ENCODE peak calls at places on chromosomes 6 and 20, in six cellular contexts. B, S, J, O, M and Q are unnamed samples.

GRCh38 chr6:24740861-24741260 is 21.9 kb upstream of the C6orf62 start:
- DNase-seq in S (no peak), O (no peak), J (no peak), B (no peak), M (no peak), Q (no peak)

GRCh38 chr20:53916173-53916512 is 154.3 kb downstream of the BCAS1 start:
- DNase-seq in O (no peak), B (no peak), J (no peak), M (no peak), S (no peak), Q (no peak)

GRCh38 chr20:63108247-63108646 is 101.5 kb upstream of the BHLHE23 start:
- DNase-seq in O (no peak), S (peak; percentile 14), M (no peak), J (no peak), B (no peak), Q (no peak)

GRCh38 chr20:32804817-32805216 is 14.9 kb upstream of the MAPRE1 start:
- DNase-seq in O (no peak), M (no peak), S (no peak), B (no peak), J (no peak), Q (no peak)

GRCh38 chr20:3759884-3760283 is 7.7 kb downstream of the ADISSP start:
- DNase-seq in S (no peak), J (no peak), B (no peak), M (no peak), O (no peak), Q (no peak)

GRCh38 chr6:38572186-38572813 is 67.4 kb downstream of the BTBD9 start:
- DNase-seq in J (no peak), M (no peak), O (no peak), B (no peak), S (no peak), Q (no peak)

GRCh38 chr6:42268016-42268834 is 50.6 kb upstream of the MRPS10 start:
- DNase-seq in M (no peak), B (no peak), J (no peak), S (no peak), O (no peak), Q (no peak)

GRCh38 chr20:59903631-59904030 is 29.8 kb downstream of the SYCP2 start:
- DNase-seq in O (no peak), M (no peak), J (no peak), S (no peak), B (no peak), Q (no peak)

GRCh38 chr6:78835817-78836216 is 31.5 kb upstream of the IRAK1BP1 start:
- DNase-seq in S (no peak), M (no peak), O (no peak), B (no peak), J (peak; percentile 51), Q (no peak)

GRCh38 chr6:40346241-40346640 is 240.9 kb downstream of the LRFN2 start:
- DNase-seq in J (no peak), O (no peak), M (peak; percentile 4), B (no peak), S (no peak), Q (no peak)

GRCh38 chr20:2421247-2421646 is 40.5 kb downstream of the TGM6 start:
- DNase-seq in B (no peak), O (no peak), J (no peak), S (no peak), M (no peak), Q (no peak)

GRCh38 chr20:62523473-62524203 is 47.8 kb upstream of the GATA5 start:
- DNase-seq in O (no peak), B (no peak), S (no peak), M (no peak), J (peak; percentile 69), Q (no peak)

GRCh38 chr20:8152183-8152582 is 20.1 kb downstream of the PLCB1 start:
- DNase-seq in O (no peak), J (no peak), B (no peak), M (no peak), S (no peak), Q (no peak)

GRCh38 chr6:120005292-120005976 is 655.9 kb upstream of the MAN1A1 start:
- DNase-seq in M (no peak), J (no peak), B (no peak), S (no peak), O (no peak), Q (no peak)

GRCh38 chr20:49747707-49748524 is 34.2 kb upstream of the B4GALT5 start:
- DNase-seq in O (peak; percentile 61), M (peak; percentile 91), B (no peak), S (peak; percentile 91), J (no peak), Q (peak; percentile 72)
- H3K27ac ChIP-seq in O (no peak overlapping the region), M (peak overlapping the region; percentile 91), B (peak overlapping the region; percentile 37), S (peak overlapping the region; percentile 75), J (no peak overlapping the region), Q (peak overlapping the region; percentile 71)

GRCh38 chr20:18677126-18677525 is 89.3 kb downstream of the DTD1 start:
- DNase-seq in O (no peak), B (no peak), J (no peak), M (no peak), S (no peak), Q (no peak)

GRCh38 chr20:18683839-18684238 is 96.0 kb downstream of the DTD1 start:
- DNase-seq in O (no peak), M (no peak), J (no peak), S (no peak), B (no peak), Q (no peak)

GRCh38 chr20:18679020-18679419 is 91.2 kb downstream of the DTD1 start:
- DNase-seq in S (no peak), B (no peak), J (peak; percentile 56), M (no peak), O (no peak), Q (no peak)

GRCh38 chr20:18676366-18676765 is 88.5 kb downstream of the DTD1 start:
- DNase-seq in O (no peak), B (no peak), S (no peak), M (no peak), J (no peak), Q (no peak)

DNA sequence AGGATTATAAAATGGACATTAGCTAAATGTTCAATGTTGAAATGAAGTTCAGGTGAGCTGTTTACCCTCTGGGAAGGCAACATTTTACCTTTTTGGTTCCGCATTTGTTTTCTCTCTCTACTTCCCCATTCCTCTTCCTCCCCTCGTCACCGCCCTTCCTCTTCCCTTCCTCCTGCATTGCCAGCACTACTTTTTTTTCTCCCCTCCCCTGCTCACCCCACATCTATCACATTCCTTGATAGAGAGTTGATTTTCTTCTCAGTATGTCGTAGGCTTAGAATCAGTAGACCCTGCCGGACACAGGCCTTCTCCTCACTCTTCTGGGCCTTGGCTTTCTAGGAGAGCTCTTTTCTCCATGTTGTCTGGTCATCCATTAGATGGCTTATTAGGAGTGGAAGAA is 90.7 kb downstream of the DTD1 start:
- DNase-seq in B (no peak), O (no peak), J (no peak), M (no peak), S (no peak), Q (no peak)
- H3K27ac ChIP-seq in B (no peak overlapping the region), O (no peak overlapping the region), J (no peak overlapping the region), M (no peak overlapping the region), S (no peak overlapping the region), Q (no peak overlapping the region)

DNA sequence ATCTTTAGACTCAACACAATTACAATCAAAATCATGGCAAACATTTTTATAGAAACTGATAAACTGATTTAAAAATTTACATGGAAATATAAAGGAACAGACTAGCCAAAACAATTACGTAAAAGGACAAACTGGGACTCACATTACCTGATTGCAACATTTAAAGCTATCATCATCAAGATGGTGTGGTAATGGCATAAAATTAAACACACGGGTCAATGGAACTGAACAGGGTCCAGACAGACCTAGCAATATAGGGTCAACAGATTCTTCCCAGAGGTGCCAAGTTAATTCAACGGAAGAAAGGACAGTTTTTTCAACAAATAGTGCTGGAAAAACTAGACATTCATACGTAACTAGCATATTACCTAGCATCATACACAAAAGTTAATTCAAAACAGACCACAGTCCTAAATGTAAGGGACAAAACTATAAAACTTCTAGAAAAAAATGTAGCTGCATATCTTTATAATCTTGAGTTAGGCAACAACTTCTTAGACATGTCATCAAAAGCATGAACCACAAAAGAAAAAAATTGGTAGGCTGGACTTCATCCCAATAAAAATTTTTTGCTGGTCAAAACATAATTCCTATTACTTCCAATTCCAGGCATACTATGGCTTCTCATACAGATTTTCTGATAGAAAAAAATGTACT is 147.4 kb upstream of the BEND6 start:
- DNase-seq in O (no peak), M (no peak), B (no peak), S (no peak), J (no peak), Q (no peak)
- H3K27ac ChIP-seq in O (no peak overlapping the region), M (no peak overlapping the region), B (peak overlapping the region; percentile 60), S (no peak overlapping the region), J (no peak overlapping the region), Q (no peak overlapping the region)

GRCh38 chr6:52726741-52727535 is 36.3 kb downstream of the GSTA2 start:
- DNase-seq in O (no peak), S (no peak), M (no peak), B (no peak), J (peak; percentile 51), Q (no peak)

GRCh38 chr6:52729594-52729993 is 33.7 kb downstream of the GSTA2 start:
- DNase-seq in O (peak; percentile 46), S (no peak), B (no peak), J (no peak), M (no peak), Q (no peak)

GRCh38 chr6:52728394-52728793 is 34.9 kb downstream of the GSTA2 start:
- DNase-seq in M (no peak), B (no peak), J (peak; percentile 34), O (no peak), S (no peak), Q (no peak)

GRCh38 chr6:52726193-52726542 is 37.1 kb downstream of the GSTA2 start:
- DNase-seq in M (no peak), B (no peak), J (no peak), S (no peak), O (no peak), Q (no peak)

GRCh38 chr6:52727908-52728307 is 35.4 kb downstream of the GSTA2 start:
- DNase-seq in J (no peak), B (no peak), O (no peak), S (no peak), M (no peak), Q (no peak)
- H3K27ac ChIP-seq in J (peak overlapping the region; percentile 60), B (no peak overlapping the region), O (no peak overlapping the region), S (peak overlapping the region; percentile 27), M (no peak overlapping the region), Q (no peak overlapping the region)

DNA sequence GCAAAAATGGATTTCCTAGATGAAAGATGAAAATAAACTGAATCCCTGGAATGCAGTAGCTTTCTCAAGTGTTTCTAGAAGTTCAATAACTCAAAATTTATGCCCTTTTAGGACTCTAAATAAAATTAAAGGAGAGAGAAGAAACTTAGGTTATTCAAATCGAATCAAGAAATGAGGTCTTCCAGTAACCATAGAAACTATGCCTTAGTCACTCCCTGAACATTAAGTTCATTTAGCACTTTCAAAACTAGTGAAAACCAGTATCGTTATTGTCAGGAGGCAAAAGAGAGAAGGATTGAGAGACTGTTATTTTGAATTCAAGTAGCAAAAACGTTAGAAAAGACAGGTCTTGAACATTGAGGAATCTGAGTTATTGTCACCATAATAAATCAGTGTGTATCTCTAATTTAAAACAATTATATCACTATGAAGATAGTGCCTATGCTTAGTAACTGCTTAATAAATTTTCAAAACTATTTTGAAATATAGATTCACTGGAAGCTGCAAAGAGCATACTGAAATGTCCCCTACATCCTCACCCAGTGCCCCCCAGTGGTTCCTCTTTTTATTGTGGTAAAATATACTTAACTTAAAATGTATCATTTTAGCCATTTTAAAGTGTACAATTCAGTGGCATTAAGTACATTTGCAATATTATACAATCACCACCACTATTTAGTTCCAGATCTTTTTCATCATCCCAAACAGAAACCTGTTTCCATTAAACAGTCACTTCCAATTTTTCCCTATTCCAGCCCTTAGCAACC is 4.6 kb downstream of the RPP21 start:
- DNase-seq in M (no peak), J (peak; percentile 53), O (no peak), S (no peak), B (no peak), Q (no peak)
- H3K27ac ChIP-seq in M (no peak overlapping the region), J (no peak overlapping the region), O (no peak overlapping the region), S (no peak overlapping the region), B (no peak overlapping the region), Q (no peak overlapping the region)